ENCODE peak calls at places on chromosomes 16 and 17, in eight cellular contexts. W is K562, H is HCT116, O is Panc1, D is GM12878, N is HepG2, E is GM23338, V is upper lobe of left lung. L is an unnamed sample.

GRCh38 chr17:15377200-15377599 is 35.8 kb upstream of the TEKT3 start:
- ATAC-seq in D (no peak), O (no peak), H (peak), V (no peak), W (no peak), E (no peak), N (peak), L (no peak)

GRCh38 chr16:87206646-87207451 is 110.3 kb downstream of the C16orf95 start:
- ATAC-seq in N (no peak), V (peak), W (no peak), O (peak), D (no peak), H (no peak), E (no peak), L (peak)

GRCh38 chr16:67966549-67967182 is 1.8 kb downstream of the SLC12A4 start:
- ATAC-seq in N (peak), O (no peak), E (peak), H (peak), V (peak), W (peak), D (peak), L (no peak)

GRCh38 chr17:6061290-6061689 is 8.9 kb upstream of the WSCD1 start:
- ATAC-seq in N (no peak), H (peak), D (no peak), O (no peak), E (no peak), V (no peak), W (no peak), L (no peak)

GRCh38 chr17:42132941-42133340 is 10.3 kb downstream of the HSPB9 start:
- ATAC-seq in O (no peak), V (peak), W (no peak), H (no peak), N (no peak), D (peak), E (no peak), L (peak)

GRCh38 chr16:50213939-50214519 is 52.3 kb upstream of the ADCY7 start:
- ATAC-seq in W (peak), O (no peak), V (peak), E (no peak), H (no peak), N (no peak), D (peak), L (no peak)

GRCh38 chr17:7977039-7977438 is 25.4 kb upstream of the GUCY2D start:
- ATAC-seq in O (no peak), V (no peak), W (no peak), H (no peak), D (no peak), N (no peak), E (no peak), L (no peak)

GRCh38 chr16:68128577-68129305 is 43.6 kb downstream of the NFATC3 start:
- ATAC-seq in E (peak), H (no peak), O (no peak), D (no peak), V (peak), N (peak), W (peak), L (no peak)

GRCh38 chr17:78421534-78422266 is 43.3 kb downstream of the PGS1 start:
- ATAC-seq in N (peak), O (peak), W (peak), D (peak), H (peak), E (peak), V (peak), L (peak)

GRCh38 chr17:67156269-67157199 is 88.5 kb downstream of the HELZ start:
- ATAC-seq in V (no peak), W (peak), H (no peak), E (no peak), D (no peak), N (no peak), O (no peak), L (no peak)

GRCh38 chr17:46202482-46202881 is 9.3 kb upstream of the KANSL1 start:
- ATAC-seq in H (no peak), N (peak), O (no peak), E (no peak), D (no peak), W (no peak), V (no peak), L (no peak)

GRCh38 chr16:59274141-59274540 is 540.0 kb upstream of the GOT2 start:
- ATAC-seq in V (no peak), E (no peak), W (no peak), N (peak), O (no peak), D (no peak), H (no peak), L (no peak)

GRCh38 chr17:39080416-39081179 is 70.8 kb downstream of the PLXDC1 start:
- ATAC-seq in E (peak), D (no peak), H (no peak), N (no peak), O (no peak), V (peak), W (no peak), L (peak)

GRCh38 chr17:33109331-33110072 is 117.9 kb downstream of the SPACA3 start:
- ATAC-seq in E (no peak), W (no peak), V (peak), N (no peak), O (no peak), H (no peak), D (no peak), L (no peak)

GRCh38 chr16:58661199-58661830 is 23.3 kb downstream of the SLC38A7 start:
- ATAC-seq in H (peak), E (peak), N (peak), V (peak), O (peak), D (peak), W (peak), L (peak)

GRCh38 chr17:73546770-73547345 is 97.4 kb downstream of the SDK2 start:
- ATAC-seq in D (peak), V (peak), H (peak), W (peak), O (peak), N (peak), E (peak), L (no peak)

GRCh38 chr17:61403846-61404701 is 4.4 kb downstream of the TBX2 start:
- ATAC-seq in V (no peak), O (no peak), W (no peak), N (no peak), E (peak), H (no peak), D (no peak), L (no peak)

GRCh38 chr17:40615295-40615988 is 32.2 kb downstream of the SMARCE1 start:
- ATAC-seq in D (peak), W (peak), N (peak), O (peak), E (peak), V (peak), H (peak), L (no peak)

GRCh38 chr17:65593870-65594584 is 32.6 kb upstream of the AXIN2 start:
- ATAC-seq in O (no peak), H (no peak), W (no peak), D (peak), E (peak), V (no peak), N (no peak), L (no peak)

GRCh38 chr17:56960596-56961538 is at the start of gene COIL:
- ATAC-seq in O (peak), E (peak), V (peak), H (peak), D (peak), W (peak), N (peak), L (peak)

GRCh38 chr16:31253642-31254045 is 6.1 kb upstream of the ITGAM start:
- ATAC-seq in H (no peak), O (no peak), V (peak), W (peak), E (no peak), D (peak), N (peak), L (peak)

GRCh38 chr16:17272716-17273115 is 198.0 kb downstream of the XYLT1 start:
- ATAC-seq in N (no peak), W (no peak), E (no peak), O (no peak), D (no peak), H (no peak), V (no peak), L (no peak)

GRCh38 chr17:48351916-48352332 is 78.1 kb downstream of the SKAP1 start:
- ATAC-seq in V (peak), H (peak), N (no peak), W (no peak), O (no peak), E (no peak), D (peak), L (no peak)

GRCh38 chr16:77359065-77359502 is 75.8 kb downstream of the ADAMTS18 start:
- ATAC-seq in O (peak), E (no peak), D (no peak), H (no peak), W (no peak), N (peak), V (no peak), L (no peak)

GRCh38 chr17:80649200-80649644 is 104.6 kb downstream of the RPTOR start:
- ATAC-seq in E (no peak), O (no peak), D (no peak), V (no peak), W (no peak), H (no peak), N (no peak), L (no peak)

GRCh38 chr17:59423137-59423703 is 91.8 kb downstream of the YPEL2 start:
- ATAC-seq in N (peak), D (peak), V (peak), O (no peak), E (no peak), H (peak), W (peak), L (peak)

GRCh38 chr17:16472539-16472938 is 19.5 kb downstream of the LRRC75A start:
- ATAC-seq in N (no peak), V (no peak), O (no peak), W (no peak), D (no peak), E (no peak), H (no peak), L (no peak)

GRCh38 chr17:38725066-38725465 is 5.1 kb upstream of the CISD3 start:
- ATAC-seq in V (no peak), D (no peak), H (no peak), O (no peak), N (no peak), E (no peak), W (no peak), L (no peak)

GRCh38 chr16:912684-913613 is 57.8 kb downstream of the LMF1 start:
- ATAC-seq in V (no peak), E (no peak), O (no peak), D (no peak), N (peak), H (no peak), W (no peak), L (no peak)

GRCh38 chr16:11342021-11342855 is 3.0 kb upstream of the RMI2 start:
- ATAC-seq in D (no peak), W (no peak), E (no peak), O (no peak), N (no peak), H (no peak), V (no peak), L (no peak)

GRCh38 chr16:27341549-27341948 is 27.8 kb downstream of the IL4R start:
- ATAC-seq in W (no peak), N (no peak), V (peak), D (no peak), O (no peak), E (no peak), H (no peak), L (no peak)

GRCh38 chr16:21038197-21038596 is 112.4 kb downstream of the DNAH3 start:
- ATAC-seq in V (no peak), O (no peak), W (no peak), E (no peak), H (no peak), N (peak), D (no peak), L (no peak)

GRCh38 chr17:1147664-1148063 is 32.1 kb downstream of the ABR start:
- ATAC-seq in E (peak), N (peak), W (peak), H (peak), V (no peak), D (no peak), O (peak), L (peak)

GRCh38 chr17:1150863-1151685 is 28.7 kb downstream of the ABR start:
- ATAC-seq in E (no peak), N (no peak), H (no peak), V (peak), D (no peak), O (no peak), W (peak), L (no peak)

GRCh38 chr17:1153795-1154546 is 25.8 kb downstream of the ABR start:
- ATAC-seq in H (peak), N (peak), E (peak), O (no peak), D (no peak), V (peak), W (peak), L (peak)

GRCh38 chr17:1146551-1147265 is 33.1 kb downstream of the ABR start:
- ATAC-seq in D (no peak), E (no peak), O (no peak), W (no peak), N (no peak), H (no peak), V (no peak), L (no peak)

GRCh38 chr17:1149869-1150268 is 29.9 kb downstream of the ABR start:
- ATAC-seq in W (no peak), N (no peak), E (no peak), V (no peak), O (no peak), H (no peak), D (no peak), L (no peak)
- H3K27ac ChIP-seq in W (no peak), N (no peak), E (no peak), V (no peak), O (no peak), H (no peak), D (no peak), L (no peak)

GRCh38 chr17:63534078-63534570 is 11.0 kb downstream of the KCNH6 start:
- ATAC-seq in E (no peak), V (no peak), H (no peak), D (no peak), O (no peak), N (no peak), W (no peak), L (no peak)
- TF ChIP-seq POLR2AphosphoS5 in E (no peak), V (no peak), H (no peak), D (no peak), O (no peak), N (no peak), W (no peak), L (no peak)

GRCh38 chr16:57307365-57307764 is 22.9 kb upstream of the PLLP start:
- ATAC-seq in D (no peak), H (no peak), V (no peak), N (no peak), W (no peak), O (no peak), E (no peak), L (no peak)
- H3K27ac ChIP-seq in D (no peak), H (no peak), V (no peak), N (no peak), W (no peak), O (no peak), E (no peak), L (peak)

GRCh38 chr16:46689492-46690280 is at the start of gene ORC6:
- ATAC-seq in H (peak), D (peak), V (peak), N (peak), W (peak), O (peak), E (peak), L (peak)

GRCh38 chr16:46690281-46691178 is 1.1 kb downstream of the ORC6 start:
- ATAC-seq in O (no peak), W (no peak), E (no peak), D (no peak), N (peak), H (no peak), V (no peak), L (no peak)

GRCh38 chr16:46693598-46693997 is 4.1 kb downstream of the ORC6 start:
- ATAC-seq in W (no peak), V (no peak), H (no peak), E (no peak), O (no peak), N (no peak), D (no peak), L (no peak)

GRCh38 chr16:46688657-46689491 is at the start of gene VPS35:
- ATAC-seq in E (peak), D (peak), N (peak), O (peak), W (peak), V (peak), H (peak), L (peak)

DNA sequence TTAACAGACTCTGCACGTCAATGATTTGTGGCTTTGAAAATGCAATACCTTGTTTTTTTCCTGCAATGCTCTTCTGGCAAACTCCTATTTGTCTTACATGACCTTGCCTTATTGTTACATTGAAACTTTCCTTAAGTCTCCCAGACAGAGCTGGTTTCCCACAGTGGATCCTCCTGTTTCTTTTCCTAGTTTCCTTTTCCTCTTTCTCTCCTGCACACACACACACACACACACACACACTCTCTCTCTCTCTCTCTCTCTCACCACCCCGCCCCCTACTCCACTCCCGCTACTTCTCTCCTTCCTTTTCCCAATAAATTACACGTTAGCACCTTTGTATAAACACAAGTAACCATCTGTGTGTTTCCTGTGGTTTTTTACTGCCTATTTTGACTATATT is 2.3 kb downstream of the ORC6 start:
- ATAC-seq in O (no peak), D (no peak), E (no peak), V (no peak), N (no peak), H (no peak), W (no peak), L (no peak)
- TF ChIP-seq POLR2AphosphoS5 in O (no peak), D (no peak), E (no peak), V (no peak), N (no peak), H (no peak), W (no peak), L (no peak)

DNA sequence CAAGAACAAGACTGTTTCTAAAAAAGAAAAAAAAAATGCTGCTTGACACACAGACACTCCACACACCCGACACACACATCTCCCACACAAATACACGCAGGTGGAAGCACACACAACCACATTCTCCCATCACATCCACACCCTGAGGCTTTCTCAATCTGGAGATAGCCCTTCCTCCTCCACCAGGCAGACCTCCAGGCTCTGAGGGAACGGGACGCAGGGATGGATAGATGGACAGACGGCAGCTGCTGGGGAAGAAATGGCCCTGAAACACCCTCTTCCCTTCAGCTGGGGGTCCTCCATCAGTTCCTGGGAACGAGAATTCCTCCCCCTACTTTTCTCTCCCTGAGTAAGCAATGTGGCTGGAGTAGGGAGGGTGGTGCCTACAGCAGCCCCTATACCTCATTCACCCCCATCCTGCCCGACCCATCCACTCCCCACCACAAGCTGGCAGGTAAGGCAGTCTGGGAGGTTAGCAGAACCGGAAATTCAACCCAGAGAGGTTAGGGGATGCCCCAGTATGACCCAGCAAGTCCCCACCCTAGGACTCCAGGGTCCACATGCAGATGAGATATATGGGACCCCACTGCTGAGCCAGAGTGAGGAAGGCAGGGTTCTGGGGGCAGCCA is 4.1 kb upstream of the LITAFD start:
- ATAC-seq in O (no peak), E (no peak), D (no peak), H (peak), N (no peak), W (no peak), V (no peak), L (no peak)
- H3K27ac ChIP-seq in O (no peak), E (no peak), D (no peak), H (no peak), N (no peak), W (no peak), V (no peak), L (no peak)

DNA sequence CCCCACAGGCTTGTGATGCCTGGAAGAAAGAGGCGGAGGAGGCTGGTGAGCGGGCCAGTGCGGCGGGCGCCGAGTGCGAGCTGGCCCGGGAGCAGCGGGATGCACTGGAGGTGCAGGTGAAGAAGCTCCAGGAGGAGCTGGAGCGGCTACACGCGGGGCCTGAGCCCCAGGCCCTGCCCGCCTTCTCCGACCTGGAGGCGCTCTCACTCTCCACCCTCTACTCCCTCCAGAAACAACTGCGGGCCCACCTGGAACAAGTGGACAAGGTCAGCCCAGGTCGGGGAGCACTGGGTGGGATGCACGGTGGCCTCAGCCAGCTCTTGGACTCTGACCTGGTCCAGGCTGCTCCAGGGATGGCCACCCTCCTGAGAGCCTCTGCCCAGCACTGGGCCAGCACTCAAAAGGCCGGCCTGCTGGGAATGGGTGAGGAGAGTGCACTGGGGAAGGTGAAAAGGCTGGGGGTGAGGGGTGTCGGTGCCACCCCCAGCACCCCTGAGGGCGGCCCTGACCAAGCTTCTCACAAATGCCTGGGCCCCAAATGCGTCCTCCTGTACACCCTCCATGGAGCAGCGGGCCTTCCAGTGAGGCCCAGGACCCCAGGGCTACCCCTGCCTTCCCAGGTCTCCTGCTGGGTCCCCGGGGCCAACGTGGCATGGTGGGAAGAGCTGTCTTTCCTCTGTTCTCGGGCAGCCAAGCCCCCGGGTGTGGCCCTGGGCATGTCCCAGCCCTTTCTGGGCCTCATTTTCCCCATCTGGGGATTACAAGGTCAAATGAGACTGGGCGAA is 20.8 kb downstream of the UNC13D start:
- ATAC-seq in O (no peak), E (no peak), H (no peak), W (no peak), N (no peak), D (no peak), V (no peak), L (no peak)
- TF ChIP-seq POLR2AphosphoS5 in O (no peak), E (no peak), H (no peak), W (no peak), N (no peak), D (no peak), V (no peak), L (no peak)

GRCh38 chr16:2472488-2472864 is 1.4 kb downstream of the NTN3 start:
- ATAC-seq in H (no peak), W (no peak), D (no peak), V (no peak), O (no peak), N (no peak), E (no peak), L (no peak)

GRCh38 chr16:2473999-2474876 is 689 bp upstream of the TBC1D24 start:
- ATAC-seq in W (peak), D (peak), V (peak), H (peak), N (peak), E (peak), O (peak), L (peak)

GRCh38 chr16:2471653-2472487 is 773 bp downstream of the NTN3 start:
- ATAC-seq in W (no peak), O (no peak), H (no peak), N (peak), V (no peak), D (no peak), E (peak), L (no peak)

GRCh38 chr16:2473425-2473926 is 1.5 kb upstream of the TBC1D24 start:
- ATAC-seq in E (no peak), N (no peak), W (no peak), V (no peak), D (no peak), H (peak), O (peak), L (no peak)

DNA sequence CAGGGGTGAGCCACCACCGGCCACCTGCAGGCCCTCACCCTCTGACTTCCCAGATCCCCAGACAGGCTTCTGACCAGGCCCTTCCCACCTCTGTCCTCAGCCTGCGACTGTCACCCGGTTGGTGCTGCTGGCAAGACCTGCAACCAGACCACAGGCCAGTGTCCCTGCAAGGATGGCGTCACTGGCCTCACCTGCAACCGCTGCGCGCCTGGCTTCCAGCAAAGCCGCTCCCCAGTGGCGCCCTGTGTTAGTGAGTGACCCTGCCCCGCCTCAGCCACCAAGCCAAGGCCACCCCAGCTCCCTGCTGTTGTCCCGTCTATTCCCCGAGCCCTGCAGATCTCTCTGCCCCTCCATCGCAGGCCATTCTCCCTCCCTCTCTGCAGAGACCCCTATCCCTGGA is 1.8 kb downstream of the NTN3 start:
- ATAC-seq in D (no peak), N (peak), W (no peak), H (no peak), O (no peak), E (no peak), V (no peak), L (no peak)
- H3K27ac ChIP-seq in D (no peak), N (no peak), W (no peak), H (peak), O (peak), E (no peak), V (no peak), L (no peak)